ENCODE peak calls at places on chromosomes 4 and X, in eight cellular contexts. K is activated CD8-positive, alpha-beta memory T cell treated with anti-CD3 and anti-CD28 coated beads, Interleukin-2, amount 10 ng/mL, durations not matched to agents 7 days and 5 days; F is left cardiac atrium; R is naive thymus-derived CD8-positive, alpha-beta T cell; B is GM23338; T is A549; L is CD8-positive, alpha-beta T cell; C is activated naive CD8-positive, alpha-beta T cell treated with anti-CD3 and anti-CD28 coated beads, Interleukin-2, amount 10 ng/mL, durations not matched to agents 7 days and 5 days. X is an unnamed sample.

GRCh38 chr4:17009871-17010367 is 111.5 kb upstream of the LDB2 start:
- ATAC-seq in T (no peak), F (no peak), R (no peak), L (no peak), C (no peak), K (no peak), B (no peak), X (no peak)

GRCh38 chrX:78658851-78659744 is at the start of gene RTL3:
- ATAC-seq in C (no peak), K (peak), T (no peak), B (no peak), F (no peak), R (no peak), L (no peak), X (peak)

GRCh38 chr4:118193421-118193820 is 159.1 kb downstream of the NDST3 start:
- ATAC-seq in B (no peak), F (no peak), K (no peak), L (no peak), C (no peak), R (no peak), T (no peak), X (no peak)

GRCh38 chrX:1246816-1247215 is 21.8 kb upstream of the CSF2RA start:
- ATAC-seq in B (no peak), F (peak), K (peak), L (peak), C (no peak), T (peak), R (peak), X (peak)

GRCh38 chr4:105280338-105280809 is 133.7 kb downstream of the TET2 start:
- ATAC-seq in R (no peak), T (no peak), L (no peak), K (no peak), F (no peak), B (no peak), C (no peak), X (peak)

GRCh38 chrX:35380808-35381700 is 417.1 kb upstream of the MAGEB16 start:
- ATAC-seq in B (no peak), C (no peak), F (no peak), L (no peak), T (peak), K (no peak), R (no peak), X (no peak)

GRCh38 chrX:15043538-15043937 is 170.3 kb downstream of the MOSPD2 start:
- ATAC-seq in K (peak), B (no peak), R (no peak), C (no peak), F (no peak), L (no peak), T (no peak), X (no peak)

GRCh38 chrX:97229318-97229717 is 345.6 kb downstream of the RPA4 start:
- ATAC-seq in C (no peak), B (no peak), K (no peak), L (no peak), R (no peak), T (no peak), F (no peak), X (no peak)

GRCh38 chr4:180052629-180053028 is 2190.6 kb upstream of the TENM3 start:
- ATAC-seq in K (no peak), C (no peak), L (no peak), B (no peak), F (no peak), T (no peak), R (no peak), X (no peak)

GRCh38 chrX:47169726-47170515 is 23.7 kb upstream of the UBA1 start:
- ATAC-seq in C (no peak), B (no peak), F (peak), L (no peak), T (peak), R (no peak), K (no peak), X (peak)

GRCh38 chr4:141860974-141861373 is 224.6 kb downstream of the IL15 start:
- ATAC-seq in K (no peak), B (peak), F (no peak), T (no peak), R (no peak), L (no peak), C (no peak), X (no peak)

GRCh38 chrX:15834827-15835595 is 19.6 kb downstream of the AP1S2 start:
- ATAC-seq in T (no peak), C (no peak), R (no peak), K (no peak), F (no peak), B (no peak), L (no peak), X (no peak)

GRCh38 chrX:40773809-40774208 is 38.5 kb upstream of the MED14 start:
- ATAC-seq in C (no peak), L (no peak), R (no peak), B (no peak), T (peak), K (no peak), F (no peak), X (no peak)

GRCh38 chr4:138262058-138262838 is 20.1 kb upstream of the SLC7A11 start:
- ATAC-seq in T (peak), K (no peak), B (no peak), C (no peak), L (no peak), F (peak), R (no peak), X (no peak)

GRCh38 chrX:47619486-47620302 is at the start of gene SYN1:
- ATAC-seq in F (peak), T (peak), K (peak), B (peak), R (peak), L (peak), C (peak), X (peak)

GRCh38 chrX:17592117-17592516 is 145.2 kb upstream of the SCML1 start:
- ATAC-seq in L (no peak), C (no peak), F (no peak), K (no peak), B (no peak), R (no peak), T (no peak), X (peak)

GRCh38 chr4:61628727-61629126 is 428.6 kb downstream of the ADGRL3 start:
- ATAC-seq in C (no peak), K (no peak), R (no peak), F (no peak), L (no peak), B (no peak), T (no peak), X (no peak)

GRCh38 chr4:53005149-53005546 is 143.0 kb downstream of the RASL11B start:
- ATAC-seq in F (no peak), K (no peak), R (no peak), B (no peak), C (no peak), L (no peak), T (no peak), X (no peak)

GRCh38 chr4:600850-601515 is 24.4 kb upstream of the PDE6B start:
- ATAC-seq in K (no peak), R (no peak), L (no peak), B (no peak), F (no peak), C (no peak), T (no peak), X (no peak)

GRCh38 chr4:184680698-184681097 is 31.2 kb downstream of the PRIMPOL start:
- ATAC-seq in R (no peak), K (no peak), C (no peak), L (no peak), F (no peak), B (no peak), T (no peak), X (no peak)

GRCh38 chrX:153430796-153431195 is 15.1 kb downstream of the TREX2 start:
- ATAC-seq in B (no peak), R (no peak), K (no peak), L (no peak), F (no peak), C (no peak), T (no peak), X (no peak)

GRCh38 chr4:166501941-166502382 is 628.9 kb downstream of the TLL1 start:
- ATAC-seq in K (no peak), B (peak), F (no peak), L (no peak), T (peak), C (no peak), R (no peak), X (no peak)

GRCh38 chrX:115679460-115679859 is 118.5 kb downstream of the PLS3 start:
- ATAC-seq in K (no peak), L (no peak), R (no peak), T (peak), F (no peak), B (peak), C (no peak), X (no peak)

GRCh38 chr4:170589597-170590191 is 499.9 kb upstream of the AADAT start:
- ATAC-seq in B (peak), L (no peak), F (no peak), R (no peak), C (no peak), K (no peak), T (peak), X (no peak)

GRCh38 chr4:184313710-184314659 is 96.3 kb upstream of the ENPP6 start:
- ATAC-seq in L (peak), C (peak), R (peak), K (peak), B (no peak), F (no peak), T (no peak), X (peak)

GRCh38 chr4:121526509-121526908 is 145.7 kb upstream of the QRFPR start:
- ATAC-seq in C (no peak), R (no peak), F (no peak), B (no peak), L (no peak), T (no peak), K (no peak), X (no peak)

GRCh38 chrX:108186811-108187210 is 95.2 kb downstream of the ATG4A start:
- ATAC-seq in T (peak), F (no peak), L (no peak), R (no peak), B (no peak), C (no peak), K (no peak), X (no peak)

GRCh38 chr4:161767116-161767515 is 396.7 kb downstream of the FSTL5 start:
- ATAC-seq in F (no peak), B (no peak), R (no peak), T (no peak), K (no peak), L (no peak), C (no peak), X (no peak)

GRCh38 chr4:185729300-185729912 is 82.6 kb downstream of the SORBS2 start:
- ATAC-seq in L (no peak), R (no peak), C (no peak), K (no peak), B (no peak), T (no peak), F (no peak), X (peak)

X was measured in gastroesophageal sphincter.